ENCODE peak calls at places on chromosome 5, in seven cellular contexts. W is H1, T is kidney epithelial cell, F is HCT116, S is uterus, H is GM12865, J is heart right ventricle. D is an unnamed sample.

GRCh38 chr5:141681695-141682641 is at the start of gene ARAP3:
- DNase-seq in W (peak), T (peak), F (peak), S (peak), H (no peak), J (peak), D (peak)

GRCh38 chr5:156888520-156888919 is 38.4 kb downstream of the PPP1R2B start:
- DNase-seq in W (no peak), T (peak), F (no peak), S (no peak), H (no peak), J (no peak), D (no peak)

GRCh38 chr5:94463739-94464138 is 154.7 kb downstream of the KIAA0825 start:
- DNase-seq in W (no peak), T (no peak), F (no peak), S (no peak), H (no peak), J (no peak), D (no peak)

GRCh38 chr5:164097747-164098146 is 592.3 kb downstream of the MAT2B start:
- DNase-seq in W (no peak), T (no peak), F (no peak), S (no peak), H (no peak), J (no peak), D (no peak)

GRCh38 chr5:7615566-7616061 is 219.7 kb downstream of the ADCY2 start:
- DNase-seq in W (no peak), T (no peak), F (no peak), S (no peak), H (no peak), J (no peak), D (no peak)

GRCh38 chr5:175202461-175203065 is 241.4 kb downstream of the DRD1 start:
- DNase-seq in W (no peak), T (peak), F (peak), S (no peak), H (no peak), J (no peak), D (no peak)

GRCh38 chr5:137856201-137856600 is 11.5 kb upstream of the MYOT start:
- DNase-seq in W (no peak), T (no peak), F (no peak), S (no peak), H (peak), J (no peak), D (no peak)

GRCh38 chr5:1522601-1523479 is 920 bp downstream of the LPCAT1 start:
- DNase-seq in W (peak), T (no peak), F (no peak), S (peak), H (no peak), J (peak), D (peak)

GRCh38 chr5:93512799-93513198 is 68.2 kb downstream of the NR2F1-AS1 start:
- DNase-seq in W (no peak), T (peak), F (no peak), S (no peak), H (no peak), J (no peak), D (no peak)

GRCh38 chr5:112960316-112960715 is 16.3 kb upstream of the DCP2 start:
- DNase-seq in W (no peak), T (no peak), F (no peak), S (no peak), H (no peak), J (no peak), D (no peak)

GRCh38 chr5:62432618-62433064 is 20.1 kb downstream of the IPO11 start:
- DNase-seq in W (no peak), T (no peak), F (no peak), S (no peak), H (no peak), J (no peak), D (no peak)

GRCh38 chr5:143118222-143118621 is 285.3 kb downstream of the NR3C1 start:
- DNase-seq in W (no peak), T (no peak), F (no peak), S (no peak), H (no peak), J (no peak), D (no peak)

GRCh38 chr5:135234242-135235000 is 164.6 kb downstream of the MACROH2A1 start:
- DNase-seq in W (no peak), T (no peak), F (no peak), S (no peak), H (no peak), J (no peak), D (no peak)

GRCh38 chr5:72194846-72195245 is 87.6 kb downstream of the MAP1B start:
- DNase-seq in W (no peak), T (no peak), F (no peak), S (no peak), H (peak), J (no peak), D (no peak)

GRCh38 chr5:57825026-57825683 is 342.5 kb upstream of the ACTBL2 start:
- DNase-seq in W (no peak), T (peak), F (no peak), S (no peak), H (no peak), J (no peak), D (no peak)

GRCh38 chr5:16896767-16897166 is 39.3 kb downstream of the MYO10 start:
- DNase-seq in W (no peak), T (no peak), F (no peak), S (no peak), H (no peak), J (no peak), D (no peak)

GRCh38 chr5:88719434-88719833 is 163.6 kb downstream of the MEF2C start:
- DNase-seq in W (no peak), T (no peak), F (no peak), S (no peak), H (no peak), J (no peak), D (no peak)

GRCh38 chr5:73534971-73535370 is 30.5 kb downstream of the ANKRA2 start:
- DNase-seq in W (no peak), T (no peak), F (no peak), S (no peak), H (no peak), J (no peak), D (no peak)

GRCh38 chr5:169695919-169696490 is 58.9 kb downstream of the DOCK2 start:
- DNase-seq in W (no peak), T (peak), F (peak), S (no peak), H (no peak), J (no peak), D (no peak)

GRCh38 chr5:89283758-89284493 is 400.9 kb upstream of the MEF2C start:
- DNase-seq in W (no peak), T (no peak), F (no peak), S (no peak), H (no peak), J (no peak), D (peak)

GRCh38 chr5:982377-983237 is 26.0 kb upstream of the NKD2 start:
- DNase-seq in W (peak), T (no peak), F (no peak), S (no peak), H (no peak), J (peak), D (peak)

GRCh38 chr5:150361301-150361700 is 3.8 kb downstream of the TCOF1 start:
- DNase-seq in W (no peak), T (no peak), F (no peak), S (no peak), H (peak), J (no peak), D (no peak)

GRCh38 chr5:116922532-116922931 is 347.9 kb upstream of the SEMA6A start:
- DNase-seq in W (no peak), T (no peak), F (no peak), S (no peak), H (peak), J (no peak), D (no peak)

GRCh38 chr5:28403846-28404245 is 1365.5 kb upstream of the CDH9 start:
- DNase-seq in W (no peak), T (no peak), F (no peak), S (no peak), H (no peak), J (no peak), D (peak)

GRCh38 chr5:129767927-129768380 is 20.1 kb downstream of the MINAR2 start:
- DNase-seq in W (peak), T (peak), F (peak), S (peak), H (peak), J (peak), D (peak)

GRCh38 chr5:72459089-72459661 is 48.0 kb downstream of the ZNF366 start:
- DNase-seq in W (no peak), T (no peak), F (no peak), S (no peak), H (peak), J (no peak), D (no peak)

GRCh38 chr5:53730938-53731337 is 170.5 kb downstream of the NDUFS4 start:
- DNase-seq in W (no peak), T (no peak), F (no peak), S (no peak), H (peak), J (peak), D (no peak)

GRCh38 chr5:165086424-165086823 is 1581.0 kb downstream of the MAT2B start:
- DNase-seq in W (no peak), T (no peak), F (no peak), S (no peak), H (no peak), J (no peak), D (no peak)

GRCh38 chr5:139709587-139710369 is 61.6 kb downstream of the CXXC5 start:
- DNase-seq in W (peak), T (no peak), F (no peak), S (no peak), H (no peak), J (peak), D (peak)

GRCh38 chr5:155140646-155141045 is 127.1 kb downstream of the KIF4B start:
- DNase-seq in W (no peak), T (no peak), F (no peak), S (no peak), H (no peak), J (no peak), D (no peak)

GRCh38 chr5:348726-349125 is 27.2 kb downstream of the AHRR start:
- DNase-seq in W (no peak), T (no peak), F (no peak), S (no peak), H (no peak), J (no peak), D (no peak)

GRCh38 chr5:115366223-115366622 is 69.8 kb upstream of the CCDC112 start:
- DNase-seq in W (no peak), T (peak), F (no peak), S (no peak), H (no peak), J (peak), D (no peak)

GRCh38 chr5:14925326-14925725 is 53.7 kb upstream of the ANKH start:
- DNase-seq in W (no peak), T (no peak), F (no peak), S (no peak), H (no peak), J (no peak), D (no peak)

GRCh38 chr5:170861855-170862766 is at the start of gene RANBP17:
- DNase-seq in W (peak), T (no peak), F (peak), S (peak), H (no peak), J (peak), D (peak)

GRCh38 chr5:36611520-36612274 is 5.3 kb downstream of the SLC1A3 start:
- DNase-seq in W (no peak), T (no peak), F (no peak), S (no peak), H (no peak), J (peak), D (no peak)

GRCh38 chr5:130529716-130530485 is 625.6 kb downstream of the CHSY3 start:
- DNase-seq in W (no peak), T (no peak), F (no peak), S (no peak), H (peak), J (no peak), D (no peak)

GRCh38 chr5:92514901-92515300 is 1066.1 kb downstream of the NR2F1-AS1 start:
- DNase-seq in W (no peak), T (no peak), F (no peak), S (no peak), H (no peak), J (no peak), D (no peak)

DNA sequence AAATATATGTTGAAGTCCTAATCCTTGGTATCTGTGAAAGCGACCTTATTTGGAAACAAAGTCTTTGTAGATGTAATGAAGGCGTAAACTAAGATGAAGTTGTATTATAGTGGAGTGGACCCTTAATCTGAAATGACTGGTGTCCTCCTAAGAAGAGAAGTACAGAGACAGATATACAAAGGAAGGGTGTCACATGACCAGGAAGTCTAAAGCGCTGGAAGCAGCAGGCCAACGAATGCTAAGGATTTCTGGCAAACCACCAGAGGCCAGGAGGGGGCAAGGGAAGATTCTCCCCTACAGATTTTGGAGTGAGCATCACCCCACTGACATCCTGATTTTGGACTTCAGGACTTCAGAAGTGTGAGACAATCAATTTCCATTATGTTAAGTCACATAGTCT is 162.4 kb downstream of the SLC12A2 start:
- DNase-seq in W (no peak), T (no peak), F (no peak), S (no peak), H (no peak), J (no peak), D (no peak)
- H3K4me3 ChIP-seq in W (no peak), T (no peak), F (no peak), S (no peak), H (no peak), J (no peak), D (no peak)

GRCh38 chr5:78701795-78702406 is 53.3 kb upstream of the LHFPL2 start:
- DNase-seq in W (no peak), T (no peak), F (no peak), S (no peak), H (no peak), J (no peak), D (no peak)

GRCh38 chr5:78696637-78697036 is 48.1 kb upstream of the LHFPL2 start:
- DNase-seq in W (no peak), T (no peak), F (no peak), S (no peak), H (no peak), J (no peak), D (no peak)

GRCh38 chr5:78698218-78698751 is 49.7 kb upstream of the LHFPL2 start:
- DNase-seq in W (no peak), T (no peak), F (no peak), S (peak), H (no peak), J (peak), D (no peak)

DNA sequence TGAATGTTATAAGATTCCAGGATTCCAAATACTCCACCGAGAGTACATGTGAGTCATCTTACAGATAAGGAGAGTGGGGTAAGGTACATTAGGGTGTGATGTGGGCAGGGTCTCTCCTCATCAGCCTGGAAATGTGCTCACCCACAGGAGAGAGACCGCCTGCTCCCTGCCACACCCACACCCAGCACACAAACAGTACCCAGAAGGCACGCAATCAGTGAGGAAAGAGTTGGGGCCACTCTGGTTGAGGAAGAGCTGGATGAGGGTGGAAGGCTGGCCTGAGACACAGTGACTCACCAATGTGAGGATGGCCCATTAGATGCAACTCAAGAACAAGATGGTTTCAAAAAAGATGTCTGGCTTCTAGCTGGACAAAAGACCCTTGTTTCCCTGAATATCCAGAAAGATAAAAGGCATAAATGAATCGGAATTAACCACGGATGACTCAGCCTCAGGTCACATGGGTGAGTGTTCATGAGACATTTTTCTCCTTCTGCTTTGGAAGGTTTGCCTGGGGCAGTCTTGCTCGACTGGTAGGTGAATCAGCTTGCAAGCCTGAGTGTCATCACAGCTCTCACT is 51.1 kb upstream of the LHFPL2 start:
- DNase-seq in W (no peak), T (peak), F (peak), S (no peak), H (no peak), J (no peak), D (no peak)
- H3K4me3 ChIP-seq in W (no peak), T (no peak), F (peak), S (no peak), H (no peak), J (no peak), D (no peak)

GRCh38 chr5:33316773-33317172 is 124.0 kb upstream of the TARS1 start:
- DNase-seq in W (no peak), T (no peak), F (no peak), S (no peak), H (no peak), J (no peak), D (no peak)
- H3K4me3 ChIP-seq in W (no peak), T (no peak), F (no peak), S (no peak), H (no peak), J (no peak), D (no peak)

GRCh38 chr5:173573126-173573960 is 43.1 kb downstream of the BOD1 start:
- DNase-seq in W (peak), T (peak), F (peak), S (peak), H (peak), J (peak), D (peak)
- H3K4me3 ChIP-seq in W (peak), T (no peak), F (peak), S (no peak), H (no peak), J (no peak), D (no peak)

DNA sequence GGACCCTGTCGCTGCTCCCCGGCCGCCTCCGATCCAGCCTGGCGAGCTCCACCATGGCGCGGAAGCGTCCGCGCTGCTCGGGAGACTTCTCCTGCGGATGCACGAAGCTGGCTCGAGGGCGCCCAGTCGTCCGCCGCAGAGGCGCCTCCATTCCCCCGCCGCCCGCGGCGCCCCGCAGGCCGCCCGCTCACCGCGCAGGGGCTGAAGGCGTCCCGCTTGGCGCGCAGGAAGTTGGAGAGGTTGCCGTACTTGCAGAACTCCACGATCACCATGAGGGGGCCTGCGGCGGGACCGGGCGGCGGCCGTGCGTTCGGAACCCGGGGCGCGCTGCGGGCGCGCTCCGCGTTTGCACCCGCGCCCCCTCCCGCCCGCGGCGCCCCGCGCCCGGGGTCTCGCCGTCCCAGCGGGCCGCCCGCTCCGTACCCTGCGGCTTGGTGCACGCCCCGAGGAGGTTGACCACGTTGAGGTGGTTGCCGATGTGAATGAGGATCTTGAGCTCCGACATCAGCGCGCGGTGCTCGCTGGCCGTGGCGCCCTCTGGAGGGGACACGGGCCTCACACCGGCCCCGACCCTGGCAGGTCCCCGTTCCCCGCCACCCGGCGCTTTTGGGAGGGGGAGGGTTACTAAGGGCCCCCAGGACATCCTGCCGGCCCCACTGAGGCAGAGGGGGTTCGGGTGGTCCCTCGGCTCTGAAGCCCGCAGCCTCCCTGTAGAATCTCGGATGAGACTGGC is 27.7 kb upstream of the SCGB3A1 start:
- DNase-seq in W (peak), T (no peak), F (no peak), S (no peak), H (no peak), J (no peak), D (peak)
- H3K4me3 ChIP-seq in W (peak), T (peak), F (no peak), S (no peak), H (no peak), J (peak), D (peak)

GRCh38 chr5:96176022-96176421 is 214.4 kb upstream of the ELL2 start:
- DNase-seq in W (no peak), T (no peak), F (no peak), S (no peak), H (no peak), J (no peak), D (no peak)

GRCh38 chr5:96180684-96181083 is 219.0 kb upstream of the ELL2 start:
- DNase-seq in W (no peak), T (no peak), F (no peak), S (no peak), H (no peak), J (no peak), D (no peak)

GRCh38 chr5:96172436-96172835 is 210.8 kb upstream of the ELL2 start:
- DNase-seq in W (no peak), T (no peak), F (no peak), S (no peak), H (no peak), J (no peak), D (no peak)

GRCh38 chr5:96175090-96175489 is 213.4 kb upstream of the ELL2 start:
- DNase-seq in W (no peak), T (no peak), F (peak), S (no peak), H (peak), J (no peak), D (peak)

DNA sequence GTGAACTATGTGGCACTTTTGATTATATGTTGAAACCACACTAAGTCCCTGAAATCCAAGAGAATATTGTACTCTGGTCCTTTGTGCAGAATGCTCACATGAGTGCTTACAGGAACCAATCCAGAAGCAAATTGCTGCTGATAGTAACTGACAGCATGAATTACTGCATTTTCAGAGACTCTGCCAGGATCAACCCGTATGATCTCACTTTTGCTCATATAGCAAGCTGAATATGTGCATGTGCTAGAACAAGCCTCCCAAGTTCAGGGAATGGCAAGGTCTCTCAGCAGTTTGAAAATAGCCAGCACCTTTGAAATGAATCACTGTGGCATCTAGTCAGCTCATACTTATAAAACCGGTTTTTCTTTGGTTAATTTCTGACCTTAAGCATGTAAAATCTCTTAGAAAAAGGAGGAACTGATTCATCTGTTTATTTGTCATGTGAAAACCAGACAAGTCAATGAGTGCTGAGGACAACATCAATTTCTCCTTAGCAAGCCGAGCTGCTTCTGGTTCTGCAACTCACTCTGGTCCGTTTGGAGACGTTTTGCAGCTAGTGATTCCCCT is 215.7 kb upstream of the ELL2 start:
- DNase-seq in W (no peak), T (peak), F (peak), S (no peak), H (peak), J (no peak), D (no peak)
- H3K4me3 ChIP-seq in W (no peak), T (no peak), F (no peak), S (no peak), H (no peak), J (no peak), D (no peak)

D was measured in H7.